ENCODE peak calls at places on chromosomes 13 and 19, in seven cellular contexts. One of them, this sample, is unnamed.

GRCh38 chr13:33057019-33057785 is 41.0 kb downstream of the KL start:
- DNase-seq in cardiac muscle cell: no peak
- DNase-seq in H9: no peak
- DNase-seq in cardiac fibroblast: peak
- DNase-seq in GM23338: peak
- DNase-seq in GM13976: peak
- DNase-seq in endodermal cell: peak
- DNase-seq in this sample: no peak

GRCh38 chr13:92640936-92641335 is 585.7 kb upstream of the GPC6 start:
- DNase-seq in cardiac muscle cell: no peak
- DNase-seq in H9: no peak
- DNase-seq in cardiac fibroblast: no peak
- DNase-seq in GM23338: no peak
- DNase-seq in GM13976: no peak
- DNase-seq in endodermal cell: no peak
- DNase-seq in this sample: no peak

GRCh38 chr19:55069859-55070225 is 5.8 kb upstream of the EPS8L1 start:
- DNase-seq in cardiac muscle cell: no peak
- DNase-seq in H9: no peak
- DNase-seq in cardiac fibroblast: no peak
- DNase-seq in GM23338: no peak
- DNase-seq in GM13976: no peak
- DNase-seq in endodermal cell: no peak
- DNase-seq in this sample: no peak

GRCh38 chr19:18388328-18389094 is 2.6 kb downstream of the GDF15 start:
- DNase-seq in cardiac muscle cell: peak
- DNase-seq in H9: peak
- DNase-seq in cardiac fibroblast: peak
- DNase-seq in GM23338: peak
- DNase-seq in GM13976: peak
- DNase-seq in endodermal cell: peak
- DNase-seq in this sample: peak

GRCh38 chr19:1651548-1652394 is 644 bp downstream of the TCF3 start:
- DNase-seq in cardiac muscle cell: peak
- DNase-seq in H9: no peak
- DNase-seq in cardiac fibroblast: peak
- DNase-seq in GM23338: peak
- DNase-seq in GM13976: no peak
- DNase-seq in endodermal cell: no peak
- DNase-seq in this sample: no peak

GRCh38 chr13:33167521-33167920 is 118.0 kb downstream of the STARD13 start:
- DNase-seq in cardiac muscle cell: no peak
- DNase-seq in H9: no peak
- DNase-seq in cardiac fibroblast: no peak
- DNase-seq in GM23338: no peak
- DNase-seq in GM13976: no peak
- DNase-seq in endodermal cell: no peak
- DNase-seq in this sample: no peak

GRCh38 chr19:52138614-52139290 is 986 bp downstream of the ZNF616 start:
- DNase-seq in cardiac muscle cell: peak
- DNase-seq in H9: peak
- DNase-seq in cardiac fibroblast: no peak
- DNase-seq in GM23338: peak
- DNase-seq in GM13976: peak
- DNase-seq in endodermal cell: peak
- DNase-seq in this sample: no peak

GRCh38 chr19:17725422-17726078 is 6.3 kb downstream of the MAP1S start:
- DNase-seq in cardiac muscle cell: no peak
- DNase-seq in H9: peak
- DNase-seq in cardiac fibroblast: no peak
- DNase-seq in GM23338: peak
- DNase-seq in GM13976: peak
- DNase-seq in endodermal cell: peak
- DNase-seq in this sample: no peak

GRCh38 chr19:33047422-33047821 is 17.3 kb downstream of the RHPN2 start:
- DNase-seq in cardiac muscle cell: peak
- DNase-seq in H9: peak
- DNase-seq in cardiac fibroblast: no peak
- DNase-seq in GM23338: peak
- DNase-seq in GM13976: no peak
- DNase-seq in endodermal cell: peak
- DNase-seq in this sample: no peak

GRCh38 chr19:34479396-34479795 is 2.2 kb upstream of the WTIP start:
- DNase-seq in cardiac muscle cell: no peak
- DNase-seq in H9: no peak
- DNase-seq in cardiac fibroblast: no peak
- DNase-seq in GM23338: no peak
- DNase-seq in GM13976: no peak
- DNase-seq in endodermal cell: no peak
- DNase-seq in this sample: no peak
- TF ChIP-seq CTCF in cardiac muscle cell: no peak
- TF ChIP-seq CTCF in H9: no peak
- TF ChIP-seq CTCF in cardiac fibroblast: no peak
- TF ChIP-seq CTCF in GM23338: no peak
- TF ChIP-seq CTCF in GM13976: no peak
- TF ChIP-seq CTCF in endodermal cell: no peak
- TF ChIP-seq CTCF in this sample: no peak

GRCh38 chr13:50170447-50171037 is 155.3 kb downstream of the KCNRG start:
- DNase-seq in cardiac muscle cell: no peak
- DNase-seq in H9: no peak
- DNase-seq in cardiac fibroblast: peak
- DNase-seq in GM23338: no peak
- DNase-seq in GM13976: no peak
- DNase-seq in endodermal cell: no peak
- DNase-seq in this sample: no peak
- TF ChIP-seq CTCF in cardiac muscle cell: peak
- TF ChIP-seq CTCF in H9: no peak
- TF ChIP-seq CTCF in cardiac fibroblast: peak
- TF ChIP-seq CTCF in GM23338: no peak
- TF ChIP-seq CTCF in GM13976: no peak
- TF ChIP-seq CTCF in endodermal cell: no peak
- TF ChIP-seq CTCF in this sample: peak

GRCh38 chr19:6983448-6983847 is 37.8 kb downstream of the MBD3L2B start:
- DNase-seq in cardiac muscle cell: no peak
- DNase-seq in H9: no peak
- DNase-seq in cardiac fibroblast: no peak
- DNase-seq in GM23338: no peak
- DNase-seq in GM13976: no peak
- DNase-seq in endodermal cell: no peak
- DNase-seq in this sample: no peak

GRCh38 chr19:6987850-6988249 is 33.4 kb downstream of the MBD3L2B start:
- DNase-seq in cardiac muscle cell: no peak
- DNase-seq in H9: no peak
- DNase-seq in cardiac fibroblast: no peak
- DNase-seq in GM23338: no peak
- DNase-seq in GM13976: no peak
- DNase-seq in endodermal cell: no peak
- DNase-seq in this sample: no peak

GRCh38 chr19:6988257-6988656 is 33.0 kb downstream of the MBD3L2B start:
- DNase-seq in cardiac muscle cell: no peak
- DNase-seq in H9: no peak
- DNase-seq in cardiac fibroblast: no peak
- DNase-seq in GM23338: no peak
- DNase-seq in GM13976: no peak
- DNase-seq in endodermal cell: no peak
- DNase-seq in this sample: no peak
- TF ChIP-seq CTCF in cardiac muscle cell: no peak
- TF ChIP-seq CTCF in H9: no peak
- TF ChIP-seq CTCF in cardiac fibroblast: no peak
- TF ChIP-seq CTCF in GM23338: no peak
- TF ChIP-seq CTCF in GM13976: no peak
- TF ChIP-seq CTCF in endodermal cell: no peak
- TF ChIP-seq CTCF in this sample: no peak

GRCh38 chr13:101875717-101876393 is 423.4 kb downstream of the ITGBL1 start:
- DNase-seq in cardiac muscle cell: no peak
- DNase-seq in H9: no peak
- DNase-seq in cardiac fibroblast: peak
- DNase-seq in GM23338: no peak
- DNase-seq in GM13976: no peak
- DNase-seq in endodermal cell: no peak
- DNase-seq in this sample: no peak
- TF ChIP-seq CTCF in cardiac muscle cell: no peak
- TF ChIP-seq CTCF in H9: no peak
- TF ChIP-seq CTCF in cardiac fibroblast: no peak
- TF ChIP-seq CTCF in GM23338: no peak
- TF ChIP-seq CTCF in GM13976: no peak
- TF ChIP-seq CTCF in endodermal cell: no peak
- TF ChIP-seq CTCF in this sample: no peak

GRCh38 chr13:49498211-49498610 is 2.5 kb downstream of the PHF11 start:
- DNase-seq in cardiac muscle cell: no peak
- DNase-seq in H9: no peak
- DNase-seq in cardiac fibroblast: no peak
- DNase-seq in GM23338: no peak
- DNase-seq in GM13976: no peak
- DNase-seq in endodermal cell: no peak
- DNase-seq in this sample: no peak

GRCh38 chr13:49497272-49497671 is 1.5 kb downstream of the PHF11 start:
- DNase-seq in cardiac muscle cell: no peak
- DNase-seq in H9: no peak
- DNase-seq in cardiac fibroblast: no peak
- DNase-seq in GM23338: no peak
- DNase-seq in GM13976: no peak
- DNase-seq in endodermal cell: no peak
- DNase-seq in this sample: no peak

GRCh38 chr13:49499889-49500660 is 4.3 kb downstream of the PHF11 start:
- DNase-seq in cardiac muscle cell: no peak
- DNase-seq in H9: no peak
- DNase-seq in cardiac fibroblast: peak
- DNase-seq in GM23338: no peak
- DNase-seq in GM13976: no peak
- DNase-seq in endodermal cell: no peak
- DNase-seq in this sample: no peak

GRCh38 chr13:49494645-49495044 is 1.1 kb upstream of the PHF11 start:
- DNase-seq in cardiac muscle cell: no peak
- DNase-seq in H9: no peak
- DNase-seq in cardiac fibroblast: no peak
- DNase-seq in GM23338: no peak
- DNase-seq in GM13976: no peak
- DNase-seq in endodermal cell: no peak
- DNase-seq in this sample: no peak

DNA sequence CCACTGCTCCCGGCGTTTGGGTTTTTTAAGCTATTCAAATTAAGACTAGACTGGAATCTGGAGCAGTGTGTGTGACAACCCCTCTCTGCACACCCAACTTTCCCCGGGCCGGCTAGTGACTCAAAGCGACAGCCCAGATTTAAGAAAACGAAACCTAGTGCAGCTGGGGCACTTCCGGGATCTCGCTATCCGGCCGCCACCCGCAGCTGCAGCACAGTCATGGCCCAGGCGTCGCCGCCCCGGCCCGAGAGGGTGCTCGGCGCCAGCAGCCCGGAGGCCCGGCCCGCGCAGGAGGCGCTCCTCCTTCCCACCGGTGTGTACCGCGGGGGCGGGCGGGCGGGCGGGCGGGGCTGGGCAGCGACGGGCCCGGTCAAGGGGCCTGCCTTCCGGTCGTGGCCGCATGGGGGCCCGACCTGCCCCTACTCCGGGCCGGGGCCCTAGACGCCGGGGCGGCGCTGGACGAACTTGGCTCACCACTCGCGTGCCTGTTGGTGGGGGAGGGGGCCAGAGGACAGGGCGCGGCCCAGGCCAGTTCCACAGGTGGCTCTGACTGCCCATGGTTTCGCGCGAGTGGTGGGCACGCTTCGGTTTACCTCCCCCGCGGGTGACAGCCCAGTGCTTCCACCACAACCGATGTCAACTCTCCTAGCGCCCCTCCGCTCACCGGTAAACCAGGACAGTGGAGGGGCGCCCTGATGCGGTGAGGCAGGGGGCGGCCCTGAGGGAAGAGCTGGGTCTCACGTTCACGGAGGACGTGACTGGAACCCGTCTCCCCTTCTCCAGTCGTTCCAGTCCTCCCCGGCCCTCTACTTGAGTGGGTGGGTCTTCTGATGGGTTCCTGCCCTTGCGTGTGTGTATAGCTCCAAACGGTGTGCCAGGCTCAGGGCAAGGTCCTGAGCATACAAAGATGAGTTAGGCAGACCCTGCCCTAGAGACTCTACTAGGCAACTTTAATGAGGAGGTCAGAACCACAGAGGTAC is at the start of gene PHF11:
- DNase-seq in cardiac muscle cell: peak
- DNase-seq in H9: peak
- DNase-seq in cardiac fibroblast: peak
- DNase-seq in GM23338: peak
- DNase-seq in GM13976: peak
- DNase-seq in endodermal cell: peak
- DNase-seq in this sample: peak
- TF ChIP-seq CTCF in cardiac muscle cell: no peak
- TF ChIP-seq CTCF in H9: peak
- TF ChIP-seq CTCF in cardiac fibroblast: no peak
- TF ChIP-seq CTCF in GM23338: peak
- TF ChIP-seq CTCF in GM13976: no peak
- TF ChIP-seq CTCF in endodermal cell: peak
- TF ChIP-seq CTCF in this sample: no peak

This sample was measured in CD4-positive, alpha-beta T cell.